ENCODE peak calls at places on chromosome 14, in eight cellular contexts. W is breast epithelium; G is NCI-H774; L is stimulated activated CD4-positive, alpha-beta T cell treated with anti-CD3 and anti-CD28 coated beads, Interleukin-1b, Interleukin-23, amount 100 ng/mL, for 24 hours; M is Daoy; F is NCI-H1694; Q is ELF-1; S is activated CD4-positive, alpha-beta T cell treated with anti-CD3 and anti-CD28 coated beads for 4 hours. Y is an unnamed sample.

GRCh38 chr14:31229638-31230229 is 22.1 kb upstream of the HECTD1 start:
- DNase-seq in M (peak), S (no peak), Q (peak), F (no peak), W (peak), G (peak), L (no peak), Y (peak)

GRCh38 chr14:93207468-93208308 is 632 bp downstream of the UBR7 start:
- DNase-seq in W (no peak), G (peak), S (peak), F (no peak), L (peak), Q (peak), M (peak), Y (peak)

GRCh38 chr14:38127784-38128183 is 79.9 kb upstream of the SSTR1 start:
- DNase-seq in S (no peak), Q (no peak), M (no peak), W (no peak), G (no peak), F (no peak), L (no peak), Y (no peak)

GRCh38 chr14:55107766-55108554 is 21.1 kb upstream of the LGALS3 start:
- DNase-seq in F (no peak), L (no peak), G (no peak), S (peak), Q (peak), W (peak), M (peak), Y (peak)

GRCh38 chr14:64763801-64764511 is 59.7 kb downstream of the PLEKHG3 start:
- DNase-seq in W (no peak), S (no peak), M (peak), Q (peak), G (no peak), L (no peak), F (peak), Y (peak)

GRCh38 chr14:69339426-69339825 is 58.7 kb downstream of the ERH start:
- DNase-seq in F (no peak), L (no peak), M (no peak), Q (no peak), G (no peak), S (no peak), W (no peak), Y (no peak)

GRCh38 chr14:35818346-35819115 is 7.6 kb upstream of the BRMS1L start:
- DNase-seq in G (peak), S (peak), W (no peak), F (peak), Q (no peak), M (peak), L (no peak), Y (no peak)

GRCh38 chr14:93269341-93270068 is 62.4 kb downstream of the UBR7 start:
- DNase-seq in Q (no peak), F (no peak), S (no peak), M (peak), W (no peak), G (no peak), L (no peak), Y (no peak)

GRCh38 chr14:80364274-80364673 is 153.0 kb upstream of the DIO2 start:
- DNase-seq in L (no peak), M (no peak), Q (no peak), F (peak), G (no peak), W (no peak), S (no peak), Y (no peak)

GRCh38 chr14:68794856-68795601 is 2.2 kb upstream of the ZFP36L1 start:
- DNase-seq in M (peak), L (no peak), Q (peak), W (peak), G (no peak), F (no peak), S (peak), Y (peak)

GRCh38 chr14:51650721-51651387 is 856 bp upstream of the FRMD6 start:
- DNase-seq in F (no peak), Q (peak), W (peak), L (no peak), S (no peak), G (no peak), M (peak), Y (peak)

GRCh38 chr14:80419769-80420168 is 208.5 kb upstream of the DIO2 start:
- DNase-seq in M (no peak), Q (no peak), W (no peak), F (no peak), G (no peak), S (no peak), L (no peak), Y (no peak)

GRCh38 chr14:56482306-56482705 is 97.3 kb upstream of the TMEM260 start:
- DNase-seq in L (no peak), F (peak), W (no peak), S (no peak), G (no peak), Q (peak), M (peak), Y (no peak)

Y was measured in RWPE2.